ENCODE peak calls at places on chromosomes 7 and 10, in six cellular contexts. G is GM12865, X is uterus, H is A549, M is cardiac muscle cell, O is stomach. F is an unnamed sample.

GRCh38 chr7:44608916-44609648 is 2.7 kb downstream of the OGDH start:
- DNase-seq in G (no peak), X (no peak), H (peak; percentile 17), M (no peak), O (no peak), F (no peak)

GRCh38 chr10:8378198-8378983 is 323.9 kb downstream of the GATA3 start:
- DNase-seq in X (no peak), O (no peak), H (no peak), M (no peak), G (no peak), F (no peak)

GRCh38 chr7:47778153-47778661 is 170.1 kb downstream of the PKD1L1 start:
- DNase-seq in M (no peak), X (no peak), H (peak; percentile 82), G (no peak), O (no peak), F (no peak)

GRCh38 chr7:1247527-1248041 is 14.9 kb downstream of the UNCX start:
- DNase-seq in M (no peak), G (no peak), X (no peak), O (no peak), H (no peak), F (no peak)

GRCh38 chr7:157008206-157009169 is 2.0 kb downstream of the MNX1 start:
- DNase-seq in G (no peak), X (no peak), M (no peak), H (no peak), O (no peak), F (no peak)

GRCh38 chr10:78756604-78757442 is 311.9 kb upstream of the ZMIZ1 start:
- DNase-seq in M (no peak), H (peak; percentile 80), X (peak; percentile 91), G (no peak), O (peak; percentile 41), F (peak; percentile 82)

GRCh38 chr7:128849804-128850490 is 12.7 kb upstream of the ATP6V1F start:
- DNase-seq in G (no peak), X (no peak), M (no peak), H (no peak), O (no peak), F (no peak)

GRCh38 chr10:88012627-88013026 is 149.2 kb downstream of the PTEN start:
- DNase-seq in G (no peak), M (no peak), X (no peak), O (no peak), H (no peak), F (no peak)

GRCh38 chr7:69504733-69505132 is 93.5 kb upstream of the AUTS2 start:
- DNase-seq in O (no peak), M (no peak), H (no peak), G (no peak), X (no peak), F (no peak)

GRCh38 chr7:76294344-76295024 is 8.0 kb upstream of the HSPB1 start:
- DNase-seq in O (peak; percentile 96), M (peak; percentile 86), G (peak; percentile 37), H (peak; percentile 96), X (peak; percentile 98), F (peak; percentile 99)

GRCh38 chr10:72691470-72692056 is 380 bp upstream of the MCU start:
- DNase-seq in G (no peak), X (no peak), H (no peak), M (no peak), O (no peak), F (no peak)

GRCh38 chr10:15829495-15829894 is 30.8 kb downstream of the MINDY3 start:
- DNase-seq in G (no peak), X (no peak), O (no peak), H (no peak), M (no peak), F (no peak)

GRCh38 chr10:33460461-33461294 is 126.2 kb upstream of the NRP1 start:
- DNase-seq in H (no peak), X (peak; percentile 39), O (peak; percentile 31), G (no peak), M (peak; percentile 90), F (peak; percentile 18)

GRCh38 chr10:80506836-80507483 is 30.7 kb upstream of the SH2D4B start:
- DNase-seq in H (no peak), O (no peak), X (no peak), G (no peak), M (no peak), F (no peak)

GRCh38 chr10:64036306-64036930 is 515.2 kb downstream of the REEP3 start:
- DNase-seq in G (no peak), O (no peak), M (no peak), X (no peak), H (no peak), F (no peak)

GRCh38 chr7:19404912-19405329 is 259.7 kb upstream of the FERD3L start:
- DNase-seq in M (peak; percentile 40), X (no peak), H (peak; percentile 83), O (no peak), G (no peak), F (no peak)

GRCh38 chr7:24229481-24230226 is 54.3 kb upstream of the NPY start:
- DNase-seq in X (no peak), M (no peak), H (no peak), O (no peak), G (no peak), F (no peak)

GRCh38 chr10:32237644-32238345 is 109.2 kb downstream of the EPC1 start:
- DNase-seq in O (no peak), H (no peak), G (no peak), M (no peak), X (no peak), F (no peak)

GRCh38 chr7:93015193-93016084 is 102.3 kb downstream of the SAMD9 start:
- DNase-seq in G (no peak), M (no peak), X (no peak), O (no peak), H (no peak), F (no peak)

GRCh38 chr7:9189683-9190082 is 756.3 kb downstream of the NXPH1 start:
- DNase-seq in M (no peak), H (no peak), G (no peak), O (no peak), X (no peak), F (no peak)

GRCh38 chr10:16545126-16545736 is 23.6 kb upstream of the C1QL3 start:
- DNase-seq in X (no peak), G (peak; percentile 49), H (peak; percentile 65), O (no peak), M (peak; percentile 59), F (peak; percentile 10)

GRCh38 chr7:85102813-85103350 is 84.0 kb downstream of the SEMA3D start:
- DNase-seq in H (no peak), X (no peak), O (no peak), G (no peak), M (no peak), F (no peak)

GRCh38 chr7:133331861-133332260 is 79.0 kb downstream of the EXOC4 start:
- DNase-seq in H (no peak), O (no peak), G (no peak), M (no peak), X (no peak), F (no peak)

GRCh38 chr7:81399461-81399860 is 370.4 kb downstream of the HGF start:
- DNase-seq in G (no peak), M (no peak), X (no peak), H (no peak), O (no peak), F (no peak)

GRCh38 chr7:36937754-36938551 is 213.7 kb upstream of the AOAH start:
- DNase-seq in G (no peak), M (no peak), H (no peak), O (no peak), X (no peak), F (no peak)

GRCh38 chr7:73879977-73880681 is 19.2 kb downstream of the TMEM270 start:
- DNase-seq in G (no peak), X (no peak), H (peak; percentile 31), M (no peak), O (peak; percentile 30), F (no peak)

GRCh38 chr10:10780746-10781145 is 236.9 kb upstream of the CELF2 start:
- DNase-seq in H (no peak), M (no peak), O (no peak), G (no peak), X (no peak), F (no peak)
- TF ChIP-seq CTCF in H (no peak), M (no peak), O (no peak), G (no peak), X (no peak), F (no peak)

DNA sequence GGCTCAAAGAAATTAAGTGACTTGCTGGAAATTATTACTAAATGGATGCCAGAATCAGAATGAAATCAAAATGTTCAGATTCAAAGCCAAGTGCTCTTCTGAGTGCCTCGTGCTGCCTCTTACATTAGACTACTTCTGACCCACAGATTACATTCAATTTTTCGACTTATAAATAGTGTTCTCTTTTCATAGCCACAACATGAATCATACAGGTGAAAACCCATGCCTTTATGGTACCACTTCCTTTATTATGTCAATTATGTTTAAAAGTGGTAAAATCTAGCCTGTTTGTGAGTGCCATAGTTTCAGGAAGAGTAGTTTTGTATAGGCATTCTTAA is 208.1 kb upstream of the TEX47 start:
- DNase-seq in O (no peak), H (no peak), G (peak; percentile 18), M (no peak), X (no peak), F (no peak)
- H3K4me3 ChIP-seq in O (no peak overlapping the region), H (no peak overlapping the region), G (no peak overlapping the region), M (no peak overlapping the region), X (no peak overlapping the region), F (no peak overlapping the region)

GRCh38 chr10:21954690-21955089 is 48.8 kb downstream of the DNAJC1 start:
- DNase-seq in O (no peak), M (no peak), G (no peak), X (no peak), H (no peak), F (no peak)

GRCh38 chr10:21954132-21954531 is 49.4 kb downstream of the DNAJC1 start:
- DNase-seq in M (no peak), H (no peak), G (peak; percentile 32), O (no peak), X (no peak), F (no peak)

GRCh38 chr10:21950566-21950965 is 53.0 kb downstream of the DNAJC1 start:
- DNase-seq in G (no peak), M (no peak), H (no peak), X (no peak), O (no peak), F (no peak)

DNA sequence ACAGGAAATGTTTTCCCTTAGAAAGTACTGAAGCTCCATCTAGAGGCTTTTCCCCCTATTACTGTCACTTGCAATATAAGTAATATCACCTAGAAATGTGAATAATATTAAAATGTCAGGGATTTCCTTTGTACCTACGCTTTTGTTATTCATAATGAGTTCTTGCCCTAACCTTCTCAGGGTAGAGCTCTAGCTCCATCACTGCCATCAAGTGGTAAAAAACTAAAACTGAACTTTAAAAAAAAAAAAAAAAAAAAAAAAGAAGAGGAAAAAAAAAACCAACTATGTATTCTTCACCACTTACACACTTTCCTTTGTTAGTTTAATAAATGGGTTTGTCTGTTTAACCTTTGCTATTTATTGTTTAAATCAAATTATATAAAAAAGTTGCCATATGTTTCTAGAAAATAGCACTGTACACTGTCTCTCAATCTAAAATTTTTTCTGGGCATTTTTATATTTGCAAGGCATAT is 49.9 kb downstream of the DNAJC1 start:
- DNase-seq in O (no peak), G (peak; percentile 56), H (peak; percentile 69), M (peak; percentile 35), X (no peak), F (no peak)
- TF ChIP-seq CTCF in O (peak; percentile 20), G (peak; percentile 35), H (peak; percentile 66), M (peak; percentile 50), X (peak; percentile 35), F (peak; percentile 49)

GRCh38 chr7:27184342-27185012 is 555 bp downstream of the HOXA11 start:
- DNase-seq in G (no peak), H (peak; percentile 51), M (peak; percentile 55), O (peak; percentile 34), X (peak; percentile 38), F (no peak)
- H3K4me3 ChIP-seq in G (no peak overlapping the region), H (peak overlapping the region; percentile 49), M (peak overlapping the region; percentile 41), O (peak overlapping the region; percentile 18), X (peak overlapping the region; percentile 79), F (peak overlapping the region; percentile 39)

GRCh38 chr10:85668522-85668921 is 698.1 kb downstream of the GRID1 start:
- DNase-seq in G (no peak), O (no peak), H (no peak), M (no peak), X (no peak), F (no peak)
- TF ChIP-seq CTCF in G (no peak), O (no peak), H (no peak), M (no peak), X (no peak), F (no peak)